ENCODE peak calls at places on chromosomes 6 and 20, in nine cellular contexts. L is A172; S is CD4-positive, alpha-beta T cell; N is fibroblast of mammary gland; G is HTR-8/SVneo; C is spleen; F is fibroblast of the conjunctiva; K is fibroblast of lung; B is Daoy. A is an unnamed sample.

GRCh38 chr20:43716757-43717615 is 9.8 kb downstream of the GTSF1L start:
- DNase-seq in L (no peak), S (no peak), N (no peak), G (no peak), C (no peak), F (no peak), K (no peak), B (no peak), A (no peak)

GRCh38 chr6:128259036-128259734 is 261.2 kb downstream of the PTPRK start:
- DNase-seq in L (no peak), S (no peak), N (no peak), G (no peak), C (no peak), F (no peak), K (no peak), B (no peak), A (no peak)

GRCh38 chr20:44089987-44090674 is 96.9 kb downstream of the JPH2 start:
- DNase-seq in L (peak), S (no peak), N (peak), G (peak), C (no peak), F (peak), K (peak), B (peak), A (no peak)

GRCh38 chr6:28816909-28817807 is 106.6 kb downstream of the TRIM27 start:
- DNase-seq in L (peak), S (no peak), N (peak), G (no peak), C (no peak), F (peak), K (peak), B (peak), A (no peak)

GRCh38 chr20:58557713-58558335 is 42.6 kb upstream of the APCDD1L start:
- DNase-seq in L (no peak), S (no peak), N (no peak), G (no peak), C (no peak), F (no peak), K (no peak), B (no peak), A (no peak)

GRCh38 chr6:111661541-111662041 is 55.9 kb upstream of the TRAF3IP2 start:
- DNase-seq in L (no peak), S (no peak), N (no peak), G (no peak), C (no peak), F (no peak), K (no peak), B (no peak), A (no peak)

GRCh38 chr6:28252507-28252975 is 472 bp upstream of the ZKSCAN4 start:
- DNase-seq in L (no peak), S (no peak), N (no peak), G (no peak), C (no peak), F (no peak), K (no peak), B (no peak), A (no peak)

GRCh38 chr6:85537055-85537494 is 56.6 kb downstream of the SNX14 start:
- DNase-seq in L (peak), S (no peak), N (peak), G (no peak), C (no peak), F (no peak), K (no peak), B (no peak), A (no peak)

GRCh38 chr20:62049342-62050165 is 16.1 kb downstream of the TAF4 start:
- DNase-seq in L (no peak), S (no peak), N (no peak), G (no peak), C (peak), F (no peak), K (no peak), B (no peak), A (no peak)

GRCh38 chr6:150230877-150231428 is 88.1 kb downstream of the PPP1R14C start:
- DNase-seq in L (no peak), S (no peak), N (no peak), G (no peak), C (no peak), F (no peak), K (no peak), B (no peak), A (no peak)

GRCh38 chr6:159499034-159499433 is 194.0 kb downstream of the SOD2 start:
- DNase-seq in L (no peak), S (no peak), N (no peak), G (no peak), C (no peak), F (no peak), K (no peak), B (no peak), A (no peak)

GRCh38 chr6:16229710-16230109 is 8.7 kb upstream of the GMPR start:
- DNase-seq in L (no peak), S (no peak), N (no peak), G (no peak), C (peak), F (no peak), K (peak), B (no peak), A (no peak)

GRCh38 chr20:21901470-21902275 is 196.2 kb downstream of the PAX1 start:
- DNase-seq in L (no peak), S (no peak), N (peak), G (no peak), C (no peak), F (no peak), K (no peak), B (peak), A (no peak)

GRCh38 chr6:9397981-9398559 is 962.7 kb upstream of the SLC35B3 start:
- DNase-seq in L (peak), S (no peak), N (no peak), G (peak), C (no peak), F (no peak), K (no peak), B (peak), A (no peak)

GRCh38 chr6:31900917-31901414 is 920 bp downstream of the ZBTB12 start:
- DNase-seq in L (no peak), S (no peak), N (no peak), G (no peak), C (peak), F (no peak), K (no peak), B (no peak), A (no peak)

GRCh38 chr6:119346914-119347313 is 2.6 kb downstream of the MAN1A1 start:
- DNase-seq in L (no peak), S (no peak), N (no peak), G (no peak), C (no peak), F (no peak), K (no peak), B (no peak), A (no peak)

GRCh38 chr6:157760589-157761330 is 62.3 kb upstream of the SNX9 start:
- DNase-seq in L (peak), S (no peak), N (peak), G (peak), C (no peak), F (peak), K (peak), B (peak), A (peak)

GRCh38 chr6:137536104-137536773 is 42.0 kb upstream of the OLIG3 start:
- DNase-seq in L (no peak), S (peak), N (no peak), G (no peak), C (no peak), F (no peak), K (no peak), B (no peak), A (no peak)

GRCh38 chr20:33601861-33602260 is 60.3 kb upstream of the C20orf144 start:
- DNase-seq in L (no peak), S (no peak), N (no peak), G (no peak), C (no peak), F (no peak), K (peak), B (no peak), A (no peak)

GRCh38 chr6:10793695-10794094 is 44.6 kb downstream of the MAK start:
- DNase-seq in L (no peak), S (no peak), N (no peak), G (no peak), C (no peak), F (no peak), K (no peak), B (no peak), A (no peak)

GRCh38 chr20:4064118-4064962 is 49.0 kb upstream of the RNF24 start:
- DNase-seq in L (peak), S (no peak), N (peak), G (peak), C (peak), F (peak), K (peak), B (peak), A (no peak)

GRCh38 chr20:32822189-32822588 is 2.4 kb downstream of the MAPRE1 start:
- DNase-seq in L (no peak), S (no peak), N (no peak), G (no peak), C (no peak), F (no peak), K (no peak), B (no peak), A (no peak)

GRCh38 chr20:3364323-3365013 is 43.0 kb downstream of the DNAAF9 start:
- DNase-seq in L (no peak), S (no peak), N (no peak), G (no peak), C (no peak), F (no peak), K (no peak), B (no peak), A (no peak)

GRCh38 chr6:169793408-169793807 is 42.0 kb downstream of the ERMARD start:
- DNase-seq in L (no peak), S (no peak), N (no peak), G (no peak), C (no peak), F (no peak), K (no peak), B (no peak), A (no peak)

GRCh38 chr6:130018292-130018829 is at the start of gene L3MBTL3:
- DNase-seq in L (peak), S (peak), N (peak), G (peak), C (peak), F (peak), K (peak), B (no peak), A (peak)

GRCh38 chr6:75566137-75566767 is 35.4 kb upstream of the SENP6 start:
- DNase-seq in L (no peak), S (no peak), N (no peak), G (no peak), C (no peak), F (no peak), K (no peak), B (no peak), A (no peak)

GRCh38 chr6:84897874-84898635 is 133.7 kb upstream of the TBX18 start:
- DNase-seq in L (peak), S (no peak), N (peak), G (no peak), C (no peak), F (peak), K (peak), B (peak), A (no peak)

GRCh38 chr6:8415913-8416312 is 19.4 kb downstream of the SLC35B3 start:
- DNase-seq in L (no peak), S (no peak), N (no peak), G (no peak), C (no peak), F (no peak), K (no peak), B (no peak), A (no peak)

GRCh38 chr20:62953167-62953838 is 794 bp downstream of the SLC17A9 start:
- DNase-seq in L (no peak), S (no peak), N (no peak), G (no peak), C (peak), F (no peak), K (no peak), B (no peak), A (no peak)

GRCh38 chr6:132830236-132830799 is 15.9 kb downstream of the RPS12 start:
- DNase-seq in L (peak), S (no peak), N (peak), G (no peak), C (no peak), F (no peak), K (peak), B (peak), A (no peak)

GRCh38 chr6:81480139-81480538 is 272.3 kb downstream of the TENT5A start:
- DNase-seq in L (no peak), S (no peak), N (peak), G (no peak), C (no peak), F (no peak), K (peak), B (no peak), A (peak)

GRCh38 chr6:31740397-31741223 is 805 bp downstream of the MSH5 start:
- DNase-seq in L (no peak), S (no peak), N (no peak), G (no peak), C (peak), F (no peak), K (no peak), B (no peak), A (no peak)

GRCh38 chr6:153312633-153313032 is 181.6 kb upstream of the RGS17 start:
- DNase-seq in L (peak), S (no peak), N (peak), G (peak), C (no peak), F (peak), K (peak), B (peak), A (peak)

GRCh38 chr6:165308926-165309731 is at the start of gene C6orf118:
- DNase-seq in L (peak), S (no peak), N (peak), G (peak), C (no peak), F (no peak), K (peak), B (peak), A (peak)

GRCh38 chr6:94559829-94560537 is 1017.4 kb upstream of the MANEA start:
- DNase-seq in L (no peak), S (no peak), N (no peak), G (no peak), C (no peak), F (no peak), K (no peak), B (no peak), A (no peak)

GRCh38 chr6:912871-913663 is 220.1 kb upstream of the EXOC2 start:
- DNase-seq in L (peak), S (no peak), N (peak), G (peak), C (no peak), F (peak), K (no peak), B (peak), A (no peak)

A was measured in retinal pigment epithelial cell.